ENCODE peak calls at places on chromosomes 5 and 9, in eight cellular contexts. P, I, M, Y, F, D, X and T are unnamed samples. For H3K27me3, the result is how much of the 10 kb centered on the place peaks cover.

GRCh38 chr5:153678617-153679329 is 188.3 kb downstream of the GRIA1 start:
- DNase-seq in Y (no peak), F (no peak), X (no peak), P (no peak), D (peak), M (no peak), I (no peak), T (no peak)

GRCh38 chr5:53041071-53041692 is 52.0 kb downstream of the ITGA2 start:
- DNase-seq in X (no peak), F (peak), D (no peak), Y (no peak), P (no peak), I (no peak), M (no peak), T (no peak)

GRCh38 chr9:108297025-108297424 is 558.8 kb downstream of the ACTL7B start:
- DNase-seq in D (no peak), F (peak), I (peak), P (peak), X (no peak), M (no peak), Y (no peak), T (peak)

GRCh38 chr9:107749787-107750444 is 260.3 kb upstream of the KLF4 start:
- DNase-seq in M (peak), I (peak), F (peak), X (no peak), D (peak), Y (peak), P (peak), T (peak)

GRCh38 chr5:1505506-1506241 is 18.1 kb downstream of the LPCAT1 start:
- DNase-seq in X (no peak), D (peak), Y (no peak), F (no peak), P (no peak), M (no peak), I (no peak), T (no peak)

GRCh38 chr9:6714176-6714575 is 43.6 kb upstream of the KDM4C start:
- DNase-seq in F (no peak), D (no peak), Y (no peak), P (no peak), I (no peak), M (no peak), X (no peak), T (no peak)

GRCh38 chr9:110189001-110189400 is 19.0 kb downstream of the C9orf152 start:
- DNase-seq in I (no peak), X (no peak), F (peak), Y (no peak), P (peak), D (no peak), M (peak), T (peak)

GRCh38 chr5:113020461-113021273 is 44.1 kb downstream of the DCP2 start:
- DNase-seq in Y (no peak), X (no peak), M (no peak), I (no peak), P (no peak), D (no peak), F (peak), T (no peak)

GRCh38 chr9:108549184-108549583 is 306.6 kb downstream of the ACTL7B start:
- DNase-seq in P (no peak), I (no peak), D (no peak), M (peak), Y (no peak), F (peak), X (no peak), T (no peak)

GRCh38 chr9:95080961-95081658 is 236.4 kb downstream of the FANCC start:
- DNase-seq in X (no peak), M (no peak), F (no peak), Y (no peak), D (no peak), P (peak), I (no peak), T (no peak)

GRCh38 chr5:159003045-159004030 is 96.4 kb downstream of the EBF1 start:
- DNase-seq in M (no peak), X (no peak), P (no peak), D (no peak), F (peak), Y (no peak), I (no peak), T (no peak)

GRCh38 chr9:98791147-98792095 is 4.9 kb downstream of the ANKS6 start:
- DNase-seq in D (peak), P (peak), F (peak), I (peak), X (peak), Y (peak), M (peak), T (peak)

GRCh38 chr9:132250324-132251262 is 88.7 kb downstream of the NTNG2 start:
- DNase-seq in M (no peak), P (no peak), D (no peak), Y (no peak), I (peak), X (no peak), F (no peak), T (no peak)

GRCh38 chr9:131739988-131740648 is at the start of gene RAPGEF1:
- DNase-seq in D (peak), I (no peak), Y (no peak), P (peak), X (peak), F (no peak), M (no peak), T (peak)

GRCh38 chr9:82558855-82559615 is 503.9 kb downstream of the RASEF start:
- DNase-seq in F (peak), X (no peak), P (no peak), I (no peak), Y (no peak), D (no peak), M (no peak), T (no peak)

GRCh38 chr5:160105686-160106085 is 13.6 kb downstream of the PWWP2A start:
- DNase-seq in M (no peak), F (no peak), I (no peak), P (no peak), X (no peak), Y (no peak), D (no peak), T (no peak)
- H3K4me3 ChIP-seq in M (no peak), F (no peak), I (no peak), P (no peak), X (no peak), Y (no peak), D (no peak), T (no peak)

GRCh38 chr5:178511173-178511572 is 79.0 kb downstream of the COL23A1 start:
- DNase-seq in M (no peak), D (no peak), I (no peak), F (no peak), Y (no peak), P (no peak), X (no peak), T (no peak)
- H3K27me3 ChIP-seq in M (under half), D (under half), I (under half), F (under half), Y (under half), P (under half), X (under half), T (under half)

GRCh38 chr9:37800631-37801286 is at the start of gene DCAF10:
- DNase-seq in I (peak), F (peak), P (peak), X (peak), M (peak), D (peak), Y (peak), T (peak)
- TF ChIP-seq CTCF in I (no peak), F (no peak), P (no peak), X (no peak), M (no peak), D (no peak), Y (no peak), T (peak)

GRCh38 chr5:103867857-103868598 is 305.4 kb upstream of the NUDT12 start:
- DNase-seq in D (no peak), M (no peak), P (no peak), X (no peak), I (no peak), Y (no peak), F (no peak), T (no peak)
- H3K4me3 ChIP-seq in D (no peak), M (no peak), P (no peak), X (no peak), I (no peak), Y (no peak), F (no peak), T (no peak)